ENCODE peak calls at places on chromosomes 13 and 19, in four cellular contexts. A, T, R and H are unnamed samples.

GRCh38 chr19:53824134-53824611 is at the start of gene NLRP12:
- DNase-seq in R (no peak), T (no peak), A (no peak), H (no peak)

GRCh38 chr19:58563034-58563573 is 4.7 kb upstream of the UBE2M start:
- DNase-seq in R (no peak), A (no peak), T (no peak), H (no peak)

GRCh38 chr13:25528266-25528665 is 156.5 kb downstream of the ATP8A2 start:
- DNase-seq in R (no peak), T (no peak), A (no peak), H (no peak)

GRCh38 chr13:51004111-51004865 is 94.7 kb downstream of the RNASEH2B start:
- DNase-seq in A (no peak), T (no peak), R (no peak), H (no peak)

GRCh38 chr13:107736149-107736548 is 479.2 kb downstream of the LIG4 start:
- DNase-seq in T (no peak), R (no peak), A (no peak), H (no peak)

GRCh38 chr13:27960362-27961226 is 8.5 kb downstream of the CDX2 start:
- DNase-seq in R (peak), T (peak), A (peak), H (no peak)

GRCh38 chr13:96551540-96551939 is 442.7 kb downstream of the OXGR1 start:
- DNase-seq in R (no peak), T (no peak), A (no peak), H (no peak)

GRCh38 chr13:56515441-56515840 is 625.3 kb upstream of the PRR20A start:
- DNase-seq in A (no peak), T (no peak), R (no peak), H (no peak)

GRCh38 chr13:29472317-29472961 is 123.0 kb downstream of the SLC7A1 start:
- DNase-seq in A (peak), R (peak), T (peak), H (no peak)

GRCh38 chr19:45076029-45076850 is at the start of gene ZNF296:
- DNase-seq in A (peak), T (peak), R (peak), H (no peak)

GRCh38 chr19:55652311-55653078 is 2.3 kb upstream of the U2AF2 start:
- DNase-seq in T (no peak), A (no peak), R (no peak), H (no peak)

GRCh38 chr13:37863708-37864107 is 5.9 kb downstream of the TRPC4 start:
- DNase-seq in A (no peak), R (no peak), T (no peak), H (no peak)

GRCh38 chr19:14479985-14480694 is 5.0 kb upstream of the PTGER1 start:
- DNase-seq in R (peak), A (peak), T (no peak), H (no peak)

GRCh38 chr19:40745402-40745780 is 4.9 kb downstream of the ACTMAP start:
- DNase-seq in R (no peak), A (no peak), T (peak), H (no peak)

GRCh38 chr13:69565334-69565733 is 542.3 kb upstream of the ATXN8OS start:
- DNase-seq in T (peak), A (peak), R (peak), H (peak)

GRCh38 chr19:54335979-54336892 is 2.7 kb downstream of the LILRA4 start:
- DNase-seq in T (no peak), A (no peak), R (no peak), H (no peak)

GRCh38 chr13:96075953-96076543 is 13.9 kb upstream of the HS6ST3 start:
- DNase-seq in A (peak), T (peak), R (no peak), H (no peak)

GRCh38 chr13:90640976-90641375 is 706.5 kb upstream of the MIR17HG start:
- DNase-seq in R (no peak), A (no peak), T (no peak), H (no peak)

GRCh38 chr13:83221256-83221655 is 661.0 kb downstream of the SLITRK1 start:
- DNase-seq in T (no peak), A (no peak), R (no peak), H (no peak)

GRCh38 chr13:98496239-98496668 is 80.7 kb downstream of the STK24 start:
- DNase-seq in T (peak), R (no peak), A (no peak), H (no peak)

GRCh38 chr19:34452671-34453253 is 24.6 kb downstream of the UBA2 start:
- DNase-seq in T (no peak), A (no peak), R (no peak), H (no peak)

GRCh38 chr19:36152886-36153525 is 759 bp upstream of the COX7A1 start:
- DNase-seq in A (no peak), T (no peak), R (no peak), H (no peak)

GRCh38 chr13:21117104-21117809 is 55.9 kb upstream of the LATS2 start:
- DNase-seq in R (no peak), T (peak), A (no peak), H (no peak)

GRCh38 chr13:59111711-59112110 is 1052.0 kb downstream of the DIAPH3 start:
- DNase-seq in R (no peak), A (no peak), T (no peak), H (no peak)

GRCh38 chr19:56097306-56097705 is 23.8 kb downstream of the ZNF787 start:
- DNase-seq in R (no peak), A (no peak), T (no peak), H (no peak)

GRCh38 chr13:91270031-91270430 is 77.5 kb upstream of the MIR17HG start:
- DNase-seq in R (no peak), A (no peak), T (no peak), H (no peak)

GRCh38 chr19:17560205-17560595 is 4.8 kb downstream of the COLGALT1 start:
- DNase-seq in T (no peak), A (no peak), R (no peak), H (no peak)

GRCh38 chr19:40139533-40140287 is 49.0 kb upstream of the ZNF780A start:
- DNase-seq in A (peak), T (peak), R (peak), H (no peak)

GRCh38 chr19:13163609-13164364 is 13.6 kb downstream of the IER2 start:
- DNase-seq in R (peak), T (peak), A (no peak), H (no peak)

GRCh38 chr19:1085676-1086442 is 9.3 kb downstream of the POLR2E start:
- DNase-seq in T (no peak), R (no peak), A (no peak), H (no peak)

GRCh38 chr19:14177496-14178074 is 28.4 kb downstream of the ADGRL1 start:
- DNase-seq in A (no peak), T (no peak), R (no peak), H (no peak)

GRCh38 chr19:4781851-4782250 is 9.7 kb upstream of the FEM1A start:
- DNase-seq in R (no peak), A (no peak), T (no peak), H (no peak)

GRCh38 chr19:45114116-45114515 is 21.1 kb downstream of the PPP1R37 start:
- DNase-seq in R (no peak), T (no peak), A (no peak), H (no peak)

GRCh38 chr13:98111168-98112098 is 31.5 kb upstream of the FARP1 start:
- DNase-seq in R (no peak), T (no peak), A (no peak), H (no peak)

GRCh38 chr13:42038661-42039456 is 9.6 kb upstream of the DGKH start:
- DNase-seq in A (no peak), T (no peak), R (no peak), H (no peak)

GRCh38 chr13:57698851-57699250 is 67.3 kb downstream of the PCDH17 start:
- DNase-seq in A (no peak), R (no peak), T (no peak), H (no peak)

DNA sequence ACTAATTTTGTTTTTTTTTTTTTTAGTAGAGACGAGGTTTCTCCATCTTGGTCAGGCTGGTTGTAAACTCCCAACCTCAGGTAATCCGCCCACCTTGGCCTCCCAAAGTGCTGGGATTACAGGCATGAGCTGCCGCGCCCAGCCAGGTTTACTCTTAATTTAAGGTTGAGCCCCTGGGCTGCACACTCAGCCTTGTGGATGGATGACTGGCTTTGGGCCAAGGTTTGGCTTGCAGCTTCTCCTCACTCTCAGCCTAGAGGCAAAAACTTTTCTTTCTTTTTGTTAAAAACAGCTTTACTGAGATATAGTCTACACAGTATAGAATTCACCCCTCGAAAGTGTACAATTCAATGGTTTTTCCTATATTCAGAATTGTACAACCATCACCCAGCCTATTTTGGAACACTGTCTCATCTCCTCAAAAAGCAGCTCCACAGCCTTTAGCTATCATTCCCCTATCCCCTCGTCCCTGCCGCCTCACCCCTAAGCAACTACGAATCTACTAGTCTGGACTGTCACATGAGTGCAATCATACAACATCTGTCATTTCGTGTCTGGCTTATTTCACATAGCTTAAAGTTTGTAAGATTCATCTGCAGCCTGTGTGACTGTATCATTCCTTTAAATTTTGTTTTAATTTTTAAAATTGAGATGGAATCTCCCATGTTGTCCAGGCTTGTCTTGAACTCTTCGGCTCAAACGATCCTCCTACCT is 14.5 kb upstream of the TSPAN16 start:
- DNase-seq in R (no peak), A (no peak), T (no peak), H (no peak)
- TF ChIP-seq MYC in R (no peak), A (no peak), T (no peak), H (no peak)

GRCh38 chr19:7535993-7536685 is 622 bp downstream of the PNPLA6 start:
- DNase-seq in T (no peak), A (no peak), R (no peak), H (no peak)
- TF ChIP-seq CHD2 in T (no peak), A (no peak), R (no peak), H (no peak)

DNA sequence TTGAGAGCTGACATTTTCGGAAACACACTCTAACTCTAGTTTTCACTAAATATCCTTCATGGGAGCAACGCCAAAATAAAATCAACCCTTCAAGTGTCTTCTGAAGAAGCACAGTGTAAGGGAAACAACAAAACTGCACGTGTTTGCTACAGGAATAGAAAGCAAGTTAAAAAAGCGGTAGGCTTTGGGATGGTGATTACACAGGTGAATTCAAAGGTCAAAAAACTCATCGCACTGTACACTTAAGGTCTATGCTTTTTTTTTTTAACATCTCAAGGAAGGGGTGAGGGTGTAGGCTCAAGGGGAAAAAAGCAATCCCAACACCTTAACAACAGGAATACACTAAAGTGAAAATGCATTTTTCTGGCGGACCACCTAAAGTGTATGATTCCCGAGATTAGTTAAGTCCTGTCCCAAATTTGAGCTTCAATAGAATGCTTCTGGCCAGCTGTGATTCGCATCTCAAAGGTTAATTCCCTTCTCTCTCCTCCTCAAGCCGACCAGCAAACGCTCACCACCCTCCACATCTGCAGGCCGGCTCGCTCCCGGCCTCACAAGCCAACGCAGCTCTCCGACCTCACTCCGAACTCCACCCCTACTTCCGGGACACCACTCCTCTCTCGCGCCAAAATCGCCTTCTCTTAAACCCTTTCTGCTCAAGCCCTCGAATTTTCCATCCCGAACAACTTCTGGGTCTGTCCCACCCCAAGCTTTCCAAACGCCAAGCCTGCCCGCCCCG is 1.1 kb downstream of the ARGLU1 start:
- DNase-seq in R (no peak), T (peak), A (peak), H (no peak)
- TF ChIP-seq MYC in R (no peak), T (no peak), A (no peak), H (no peak)

GRCh38 chr13:40407567-40407966 is 258.9 kb downstream of the FOXO1 start:
- DNase-seq in A (no peak), T (no peak), R (no peak), H (no peak)
- TF ChIP-seq CHD2 in A (no peak), T (no peak), R (no peak), H (no peak)

GRCh38 chr13:113448885-113449692 is 4.2 kb downstream of the ADPRHL1 start:
- DNase-seq in R (peak), T (peak), A (peak), H (peak)
- TF ChIP-seq MYC in R (no peak), T (peak), A (no peak), H (no peak)